ENCODE peak calls at places on chromosomes 1 and 21, in seven cellular contexts. T is fibroblast of lung; H is right lobe of liver; G is K562; O is CD8-positive, alpha-beta T cell; X is cardiac muscle cell; P is tibial artery. M is an unnamed sample.

GRCh38 chr21:29547998-29548397 is 249.3 kb downstream of the BACH1 start:
- DNase-seq in X (no peak), H (no peak), T (no peak), O (no peak), G (no peak), P (no peak), M (no peak)

GRCh38 chr1:44103270-44104131 is 15.1 kb upstream of the KLF17 start:
- DNase-seq in X (peak), H (no peak), G (peak), P (no peak), T (peak), O (no peak), M (no peak)

GRCh38 chr1:26828352-26829093 is 2.0 kb downstream of the ZDHHC18 start:
- DNase-seq in P (peak), H (peak), X (no peak), O (no peak), T (no peak), G (peak), M (no peak)

GRCh38 chr1:51520700-51521248 is 1.7 kb upstream of the EPS15 start:
- DNase-seq in H (no peak), X (no peak), G (peak), P (no peak), T (no peak), O (no peak), M (no peak)

GRCh38 chr1:112855152-112855836 is 100.7 kb downstream of the SLC16A1 start:
- DNase-seq in P (no peak), T (no peak), X (no peak), H (no peak), G (no peak), O (no peak), M (no peak)

GRCh38 chr1:147821883-147822282 is 61.5 kb upstream of the GJA5 start:
- DNase-seq in O (no peak), T (peak), X (no peak), G (no peak), H (no peak), P (no peak), M (no peak)

GRCh38 chr1:15957221-15958090 is 18.4 kb downstream of the ZBTB17 start:
- DNase-seq in X (peak), G (peak), O (no peak), H (no peak), P (no peak), T (no peak), M (no peak)

GRCh38 chr1:198359024-198359653 is 181.3 kb downstream of the ATP6V1G3 start:
- DNase-seq in O (no peak), H (no peak), P (no peak), T (peak), G (peak), X (no peak), M (no peak)

GRCh38 chr1:201348211-201348566 is 29.3 kb downstream of the TNNT2 start:
- DNase-seq in G (peak), X (peak), T (peak), P (no peak), H (peak), O (no peak), M (no peak)

GRCh38 chr1:191912517-191912916 is 245.7 kb upstream of the RGS18 start:
- DNase-seq in P (no peak), O (no peak), H (no peak), T (no peak), X (no peak), G (no peak), M (no peak)

GRCh38 chr1:68198752-68199151 is 33.6 kb downstream of the WLS start:
- DNase-seq in G (no peak), T (no peak), X (no peak), P (no peak), H (no peak), O (no peak), M (no peak)

GRCh38 chr1:32474954-32475353 is 10.1 kb downstream of the ZBTB8B start:
- DNase-seq in X (no peak), G (no peak), T (no peak), P (no peak), O (no peak), H (no peak), M (no peak)

GRCh38 chr1:151013518-151013917 is 5.3 kb downstream of the PRUNE1 start:
- DNase-seq in H (no peak), G (peak), O (no peak), P (no peak), T (peak), X (peak), M (no peak)

GRCh38 chr1:28370220-28371010 is 875 bp downstream of the PHACTR4 start:
- DNase-seq in P (no peak), T (peak), X (peak), H (peak), G (peak), O (peak), M (no peak)

GRCh38 chr1:208272311-208272710 is 28.1 kb upstream of the PLXNA2 start:
- DNase-seq in H (no peak), P (no peak), X (no peak), O (no peak), G (no peak), T (no peak), M (no peak)

GRCh38 chr21:28142692-28143091 is 850.0 kb downstream of the LTN1 start:
- DNase-seq in P (no peak), O (no peak), X (no peak), G (no peak), T (peak), H (no peak), M (no peak)

GRCh38 chr1:23958810-23959460 is 693 bp upstream of the PNRC2 start:
- DNase-seq in P (peak), G (peak), T (peak), H (peak), X (peak), O (peak), M (peak)

GRCh38 chr1:16067127-16067768 is 6.2 kb downstream of the FAM131C start:
- DNase-seq in T (no peak), P (no peak), H (peak), O (no peak), X (no peak), G (peak), M (no peak)

GRCh38 chr1:202112864-202113689 is 9.6 kb upstream of the GPR37L1 start:
- DNase-seq in G (no peak), X (no peak), P (no peak), H (peak), T (peak), O (no peak), M (no peak)

GRCh38 chr1:222820159-222820732 is 5.4 kb downstream of the DISP1 start:
- DNase-seq in P (no peak), X (no peak), H (no peak), G (no peak), O (no peak), T (no peak), M (no peak)

GRCh38 chr1:217311766-217312165 is 319.1 kb downstream of the GPATCH2 start:
- DNase-seq in O (no peak), T (peak), P (no peak), X (peak), H (no peak), G (no peak), M (no peak)

GRCh38 chr1:59332983-59333382 is 36.1 kb downstream of the FGGY start:
- DNase-seq in H (no peak), O (no peak), T (peak), P (no peak), X (no peak), G (no peak), M (no peak)

GRCh38 chr1:162248854-162249535 is 127.7 kb downstream of the SPATA46 start:
- DNase-seq in P (no peak), G (no peak), X (no peak), H (no peak), O (no peak), T (no peak), M (no peak)

GRCh38 chr21:42338730-42339715 is 11.8 kb downstream of the TFF2 start:
- DNase-seq in G (no peak), H (no peak), X (no peak), P (no peak), O (no peak), T (no peak), M (no peak)

GRCh38 chr1:69671363-69672010 is 103.8 kb downstream of the LRRC7 start:
- DNase-seq in P (no peak), G (no peak), T (no peak), O (no peak), X (no peak), H (no peak), M (no peak)

GRCh38 chr1:6037338-6037762 is 8.3 kb upstream of the KCNAB2 start:
- DNase-seq in O (no peak), H (no peak), G (no peak), T (no peak), X (no peak), P (no peak), M (no peak)

GRCh38 chr1:209398330-209398991 is 185.1 kb upstream of the CAMK1G start:
- DNase-seq in H (peak), O (no peak), X (no peak), G (no peak), P (peak), T (peak), M (no peak)

GRCh38 chr1:54409156-54410142 is 3.3 kb upstream of the SSBP3 start:
- DNase-seq in T (no peak), O (no peak), X (no peak), H (no peak), G (peak), P (no peak), M (no peak)

GRCh38 chr1:180530501-180530900 is 28.1 kb upstream of the ACBD6 start:
- DNase-seq in H (no peak), T (peak), G (no peak), O (no peak), P (no peak), X (no peak), M (no peak)

GRCh38 chr1:70042090-70042716 is 163.2 kb downstream of the LRRC40 start:
- DNase-seq in X (peak), O (no peak), G (peak), H (no peak), P (no peak), T (peak), M (no peak)

GRCh38 chr1:76868916-76869315 is 1.6 kb downstream of the ST6GALNAC5 start:
- DNase-seq in T (no peak), O (no peak), H (no peak), X (peak), P (no peak), G (no peak), M (peak)

GRCh38 chr1:240337795-240338194 is 246.1 kb downstream of the FMN2 start:
- DNase-seq in X (peak), G (no peak), P (peak), O (no peak), T (peak), H (no peak), M (no peak)

GRCh38 chr1:159879977-159880376 is 17.5 kb upstream of the VSIG8 start:
- DNase-seq in G (peak), X (no peak), T (peak), O (no peak), H (no peak), P (no peak), M (no peak)

GRCh38 chr1:205477121-205477758 is 21.4 kb upstream of the BLACAT1 start:
- DNase-seq in O (no peak), T (no peak), G (no peak), H (no peak), P (no peak), X (no peak), M (no peak)

GRCh38 chr21:44909719-44910118 is 11.0 kb downstream of the ITGB2 start:
- DNase-seq in P (no peak), T (no peak), G (no peak), X (no peak), H (no peak), O (no peak), M (no peak)

GRCh38 chr21:44907966-44908364 is 12.7 kb downstream of the ITGB2 start:
- DNase-seq in G (peak), H (no peak), O (no peak), X (no peak), T (no peak), P (no peak), M (no peak)

GRCh38 chr21:44907225-44907965 is 13.3 kb downstream of the ITGB2 start:
- DNase-seq in G (no peak), P (no peak), X (no peak), H (no peak), T (no peak), O (no peak), M (no peak)

GRCh38 chr21:44908908-44909307 is 11.8 kb downstream of the ITGB2 start:
- DNase-seq in H (no peak), T (no peak), G (no peak), X (no peak), O (no peak), P (no peak), M (no peak)

GRCh38 chr21:44908496-44908895 is 12.2 kb downstream of the ITGB2 start:
- DNase-seq in O (no peak), T (no peak), X (no peak), H (no peak), P (no peak), G (no peak), M (no peak)
- TF ChIP-seq CTCF in O (no peak), T (no peak), X (no peak), H (no peak), P (no peak), G (no peak), M (no peak)

GRCh38 chr21:32682696-32683474 is 44.9 kb downstream of the SYNJ1 start:
- DNase-seq in H (no peak), G (no peak), P (no peak), O (no peak), T (no peak), X (no peak), M (no peak)
- H3K4me3 ChIP-seq in H (peak), G (no peak), P (no peak), O (no peak), T (no peak), X (no peak), M (no peak)

GRCh38 chr1:167138703-167139102 is 44.8 kb downstream of the STYXL2 start:
- DNase-seq in G (no peak), O (no peak), X (no peak), P (no peak), T (no peak), H (no peak), M (no peak)

GRCh38 chr1:167132306-167133010 is 38.6 kb downstream of the STYXL2 start:
- DNase-seq in P (no peak), X (no peak), T (no peak), G (no peak), H (no peak), O (no peak), M (no peak)

GRCh38 chr1:167137285-167138192 is 43.7 kb downstream of the STYXL2 start:
- DNase-seq in X (no peak), G (no peak), H (no peak), T (no peak), P (no peak), O (no peak), M (no peak)

GRCh38 chr1:167135281-167135840 is 41.5 kb downstream of the STYXL2 start:
- DNase-seq in X (no peak), P (no peak), T (no peak), H (no peak), G (no peak), O (no peak), M (no peak)

DNA sequence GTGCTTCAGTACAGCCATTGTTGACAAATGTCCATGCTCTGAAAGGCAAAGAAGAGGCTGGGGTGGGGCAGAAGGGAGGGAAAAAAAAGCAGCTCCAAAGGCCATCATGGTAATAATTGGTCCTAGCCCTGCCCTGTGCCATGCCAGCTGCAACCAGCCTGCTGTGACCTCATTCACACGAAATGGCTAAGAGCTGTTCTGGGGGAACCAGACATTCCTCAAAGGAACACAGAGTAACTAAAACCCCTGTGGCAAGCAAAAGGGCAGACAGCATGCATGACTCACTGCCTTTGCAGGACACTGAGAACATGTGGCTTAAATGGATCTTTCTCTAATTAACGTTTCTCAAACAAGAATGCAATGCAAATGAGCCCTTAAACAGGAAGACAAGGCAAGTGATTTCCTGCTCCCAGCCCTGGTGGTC is 42.3 kb downstream of the STYXL2 start:
- DNase-seq in H (no peak), X (no peak), P (no peak), G (no peak), T (peak), O (no peak), M (no peak)
- H3K27ac ChIP-seq in H (no peak), X (no peak), P (peak), G (no peak), T (no peak), O (no peak), M (no peak)

DNA sequence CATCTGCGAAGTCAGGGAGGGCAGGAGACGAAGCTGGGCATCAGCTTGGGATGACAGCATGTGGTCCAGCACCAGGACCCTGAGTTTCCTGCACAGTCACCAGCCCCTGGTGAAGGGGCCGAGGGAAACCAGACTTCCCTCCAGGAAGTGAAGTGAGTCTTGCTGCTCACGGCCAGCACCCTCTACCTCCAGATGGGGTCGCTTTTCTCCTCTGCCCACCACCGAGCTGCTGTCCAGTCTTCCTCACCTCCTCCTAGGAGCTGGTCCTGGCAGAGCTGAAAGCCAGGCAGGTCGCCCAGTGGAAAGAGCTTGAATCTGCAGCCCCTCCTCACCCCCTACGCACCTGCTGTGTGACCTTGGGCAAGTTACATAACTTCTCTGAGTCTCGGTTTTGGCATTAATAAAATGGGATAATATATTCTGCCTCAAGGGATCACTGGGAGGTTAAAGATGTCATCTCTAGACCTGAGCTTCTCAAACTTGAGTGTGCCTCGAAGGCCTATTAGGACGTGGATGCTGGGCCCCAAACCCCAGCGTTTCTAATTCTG is 118.5 kb upstream of the VAMP3 start:
- DNase-seq in G (no peak), X (no peak), O (no peak), T (no peak), P (no peak), H (no peak), M (no peak)
- TF ChIP-seq CTCF in G (peak), X (no peak), O (no peak), T (no peak), P (no peak), H (no peak), M (no peak)

GRCh38 chr1:219189942-219190341 is 16.3 kb downstream of the LYPLAL1 start:
- DNase-seq in T (no peak), H (no peak), O (no peak), G (no peak), X (no peak), P (no peak), M (no peak)

GRCh38 chr1:219185486-219186117 is 11.9 kb downstream of the LYPLAL1 start:
- DNase-seq in T (no peak), P (no peak), G (no peak), O (no peak), H (no peak), X (peak), M (no peak)

GRCh38 chr1:219190605-219191004 is 16.9 kb downstream of the LYPLAL1 start:
- DNase-seq in O (no peak), T (no peak), P (no peak), H (no peak), G (no peak), X (no peak), M (no peak)

GRCh38 chr1:219188331-219188803 is 14.7 kb downstream of the LYPLAL1 start:
- DNase-seq in H (no peak), G (no peak), X (peak), T (no peak), O (no peak), P (no peak), M (no peak)

GRCh38 chr1:219189021-219189824 is 15.5 kb downstream of the LYPLAL1 start:
- DNase-seq in X (no peak), O (no peak), T (peak), H (no peak), G (peak), P (no peak), M (no peak)
- H3K4me3 ChIP-seq in X (no peak), O (no peak), T (peak), H (no peak), G (no peak), P (no peak), M (no peak)

DNA sequence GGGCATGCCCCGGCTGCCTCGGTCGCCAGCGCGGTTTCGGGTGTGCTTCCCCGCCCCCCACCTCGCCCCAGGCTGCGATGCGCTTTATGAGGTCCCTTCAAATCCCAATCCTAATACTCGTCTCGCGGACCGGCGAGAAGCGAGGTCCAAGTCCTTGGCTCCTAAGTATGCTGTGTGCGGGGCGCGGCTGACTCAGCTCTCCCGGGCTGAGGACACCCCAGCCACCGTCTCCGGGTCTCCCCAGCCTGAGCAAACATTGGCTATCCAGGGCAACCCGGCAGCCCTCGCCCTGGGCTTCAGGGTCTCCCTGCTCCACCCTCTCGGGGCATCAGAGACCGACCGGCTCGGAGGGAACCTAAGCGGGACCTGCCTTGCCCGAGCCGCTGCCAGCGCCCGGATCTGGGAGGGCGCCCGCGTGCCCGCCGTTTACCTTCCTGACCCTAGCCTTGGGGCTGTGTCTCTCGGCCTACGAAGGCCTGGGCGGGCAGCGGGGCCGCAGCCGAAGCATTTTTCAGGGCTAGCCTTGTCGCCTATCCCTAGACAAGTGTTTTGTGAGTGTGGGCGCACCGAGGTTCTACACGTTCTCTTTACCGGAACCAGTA is 1.2 kb downstream of the ITPKB start:
- DNase-seq in O (peak), H (peak), T (peak), X (peak), P (peak), G (no peak), M (peak)
- H3K27ac ChIP-seq in O (peak), H (peak), T (peak), X (no peak), P (peak), G (no peak), M (peak)

DNA sequence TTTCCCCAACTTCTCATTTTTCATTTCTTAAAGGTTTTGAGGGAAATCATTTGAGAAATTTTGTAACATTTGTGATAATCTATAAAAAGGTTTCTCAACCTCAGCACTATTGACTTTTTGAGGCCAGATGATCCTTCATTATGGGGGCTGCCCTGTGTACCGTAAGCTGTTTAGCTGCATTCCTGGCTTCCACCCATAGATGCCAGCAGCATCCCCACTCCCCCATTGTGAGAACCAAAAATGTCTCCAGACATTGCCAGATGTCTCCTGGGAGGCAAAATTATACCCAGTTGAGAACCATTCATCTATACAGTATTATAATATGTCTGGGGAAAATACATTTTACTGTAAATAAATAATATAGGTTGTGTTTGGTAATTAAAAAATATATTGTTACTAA is 146.0 kb downstream of the PBX1 start:
- DNase-seq in O (no peak), H (no peak), P (no peak), G (peak), X (peak), T (no peak), M (no peak)
- TF ChIP-seq CTCF in O (no peak), H (no peak), P (no peak), G (peak), X (peak), T (peak), M (no peak)